ENCODE peak calls at places on chromosomes 4 and X, in six cellular contexts. S, G, K, C, Q and V are unnamed samples.
A peak's percentile ranks its signal among the peaks of the same experiment; 100 is the strongest.

GRCh38 chr4:89108068-89108467 is 3.3 kb upstream of the TIGD2 start:
- DNase-seq in S (no peak), G (no peak), K (no peak), C (no peak), Q (no peak), V (no peak)

GRCh38 chrX:103398321-103398937 is 22.1 kb downstream of the BEX3 start:
- DNase-seq in S (no peak), G (peak; percentile 61), K (no peak), C (peak; percentile 34), Q (no peak), V (no peak)

GRCh38 chrX:77740376-77740905 is 45.6 kb downstream of the ATRX start:
- DNase-seq in S (no peak), G (no peak), K (no peak), C (no peak), Q (no peak), V (no peak)

GRCh38 chr4:54384563-54384962 is 155.5 kb downstream of the PDGFRA start:
- DNase-seq in S (no peak), G (peak; percentile 36), K (no peak), C (peak; percentile 3), Q (no peak), V (no peak)

GRCh38 chr4:109648266-109648996 is 54.8 kb downstream of the CASP6 start:
- DNase-seq in S (no peak), G (no peak), K (peak; percentile 21), C (no peak), Q (no peak), V (peak; percentile 13)

GRCh38 chr4:8640816-8641215 is 48.3 kb downstream of the CPZ start:
- DNase-seq in S (no peak), G (no peak), K (no peak), C (no peak), Q (no peak), V (no peak)

GRCh38 chr4:158534727-158535126 is 13.0 kb downstream of the RXFP1 start:
- DNase-seq in S (no peak), G (no peak), K (no peak), C (no peak), Q (no peak), V (no peak)

GRCh38 chrX:13994104-13994503 is 35.6 kb downstream of the GEMIN8 start:
- DNase-seq in S (no peak), G (no peak), K (no peak), C (no peak), Q (no peak), V (no peak)

GRCh38 chr4:6694177-6694901 is 661 bp downstream of the S100P start:
- DNase-seq in S (no peak), G (no peak), K (no peak), C (no peak), Q (no peak), V (no peak)

GRCh38 chr4:128451270-128451905 is 163.8 kb upstream of the PGRMC2 start:
- DNase-seq in S (no peak), G (no peak), K (no peak), C (no peak), Q (no peak), V (no peak)

GRCh38 chr4:55078987-55079386 is 46.4 kb downstream of the KDR start:
- DNase-seq in S (no peak), G (no peak), K (no peak), C (no peak), Q (no peak), V (no peak)

GRCh38 chrX:49876750-49877149 is 2.5 kb upstream of the USP27X start:
- DNase-seq in S (no peak), G (peak; percentile 56), K (no peak), C (peak; percentile 55), Q (peak; percentile 15), V (peak; percentile 22)

GRCh38 chr4:53596901-53597300 is 5.6 kb upstream of the LNX1 start:
- DNase-seq in S (no peak), G (no peak), K (no peak), C (no peak), Q (no peak), V (no peak)

GRCh38 chr4:41146716-41147506 is 67.4 kb downstream of the APBB2 start:
- DNase-seq in S (no peak), G (no peak), K (no peak), C (no peak), Q (no peak), V (no peak)
- TF ChIP-seq POLR2AphosphoS5 in S (no peak), G (no peak), K (no peak), C (no peak), Q (no peak), V (no peak)

DNA sequence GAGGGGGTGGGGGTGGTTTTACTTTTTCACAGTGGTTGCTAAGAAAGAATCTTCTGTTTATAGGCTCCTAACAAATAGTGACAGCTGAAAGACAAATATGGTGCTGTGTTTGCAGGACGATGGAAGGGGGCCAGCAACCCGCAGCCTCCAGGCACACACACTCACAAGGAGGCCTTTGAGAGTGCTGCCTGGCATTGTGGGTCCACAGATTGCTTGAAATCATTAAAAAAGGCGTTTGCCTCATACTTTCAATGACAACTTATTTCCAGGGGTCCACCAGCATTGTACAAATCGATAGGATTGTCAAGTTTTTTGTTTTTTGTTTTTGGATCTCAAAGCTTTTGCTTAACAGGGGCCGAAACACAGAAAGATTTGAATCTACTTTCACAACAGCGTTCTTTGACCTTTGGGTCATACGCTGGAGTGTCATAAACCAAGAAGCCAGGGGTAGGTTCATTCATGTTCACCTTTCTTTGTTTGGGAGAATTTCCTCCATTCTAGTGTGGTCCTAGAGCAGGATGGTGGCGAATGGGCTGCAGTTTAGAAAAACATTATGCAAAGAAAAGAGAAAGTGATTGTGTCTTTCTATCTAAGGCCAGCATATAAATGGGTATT is 32.6 kb upstream of the PDLIM3 start:
- DNase-seq in S (no peak), G (no peak), K (no peak), C (peak; percentile 80), Q (no peak), V (no peak)
- TF ChIP-seq POLR2A in S (no peak), G (no peak), K (no peak), C (peak; percentile 78), Q (no peak), V (no peak)

GRCh38 chr4:40308528-40309122 is 26.5 kb upstream of the CHRNA9 start:
- DNase-seq in S (no peak), G (no peak), K (no peak), C (no peak), Q (no peak), V (no peak)
- TF ChIP-seq TAF1 in S (no peak), G (no peak), K (no peak), C (no peak), Q (no peak), V (no peak)

DNA sequence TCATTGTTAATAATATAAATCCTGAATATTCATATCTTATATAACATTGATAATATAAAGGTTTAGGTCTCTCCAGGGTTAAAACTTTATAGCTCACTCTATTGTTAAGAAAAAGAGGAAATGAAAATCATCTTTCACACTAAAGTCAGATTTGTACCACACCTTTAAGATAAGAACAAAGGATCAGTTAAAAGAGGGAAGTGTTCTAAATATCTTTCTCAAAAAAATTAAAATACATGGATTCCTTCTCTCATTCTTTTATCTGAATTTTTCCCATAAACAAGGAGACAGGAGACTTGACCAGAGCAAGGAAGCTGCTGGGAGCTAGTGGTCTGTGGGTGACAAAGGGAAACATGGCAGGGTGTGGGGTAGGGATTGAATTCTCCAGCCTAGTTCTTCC is 323.0 kb upstream of the CPXCR1 start:
- DNase-seq in S (no peak), G (no peak), K (no peak), C (no peak), Q (no peak), V (no peak)
- TF ChIP-seq POLR2AphosphoS5 in S (no peak), G (no peak), K (no peak), C (no peak), Q (no peak), V (no peak)

GRCh38 chrX:110002300-110003166 is at the start of gene TMEM164:
- DNase-seq in S (no peak), G (peak; percentile 92), K (peak; percentile 52), C (peak; percentile 12), Q (peak; percentile 59), V (peak; percentile 47)
- TF ChIP-seq POLR2A in S (no peak), G (peak; percentile 77), K (peak; percentile 71), C (no peak), Q (no peak), V (no peak)

DNA sequence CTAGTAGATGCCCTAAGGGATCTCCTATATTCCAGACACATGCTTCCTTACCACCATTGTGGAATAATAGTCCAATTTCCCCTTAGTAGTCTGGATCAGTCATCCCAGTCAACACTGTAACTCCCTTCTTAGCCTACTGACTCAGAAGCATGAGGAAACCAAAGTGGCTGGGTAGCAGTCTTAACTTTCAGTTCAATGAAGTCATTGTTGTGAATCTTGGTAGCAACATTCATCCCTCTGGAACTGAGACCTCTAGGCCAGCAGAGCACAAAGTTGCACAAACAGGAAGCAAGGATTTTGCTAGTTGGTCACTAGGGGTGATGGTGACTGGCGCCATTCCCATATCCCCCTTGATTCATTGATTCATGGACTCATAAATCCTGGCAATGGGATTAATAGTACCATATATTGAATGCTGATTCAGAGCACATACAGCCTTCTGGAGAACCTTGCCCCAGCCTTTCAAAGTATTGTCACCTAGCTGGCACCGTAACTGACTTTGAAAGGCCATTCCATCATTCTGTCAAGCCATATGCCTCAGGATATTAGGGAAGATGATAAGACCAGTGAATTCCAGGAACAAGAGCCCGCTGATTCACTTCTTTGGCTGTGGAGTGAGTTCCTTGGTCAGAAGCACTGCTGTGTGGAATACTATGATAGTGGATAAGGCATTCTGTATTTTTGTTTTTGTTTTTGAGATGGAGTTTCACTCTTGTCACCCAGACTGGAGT is 19.7 kb upstream of the GPAT3 start:
- DNase-seq in S (no peak), G (no peak), K (no peak), C (no peak), Q (no peak), V (no peak)
- TF ChIP-seq TAF1 in S (no peak), G (no peak), K (no peak), C (no peak), Q (no peak), V (no peak)